ENCODE peak calls at places on chromosomes 4 and X, in seven cellular contexts. N is MM.1S, H is hepatocyte, V is NB4, K is WTC11, U is fibroblast of lung, Z is AG09309. G is an unnamed sample.

GRCh38 chr4:4990857-4991540 is 28.3 kb downstream of the CYTL1 start:
- DNase-seq in H (peak; percentile 68), K (no peak), V (peak; percentile 19), Z (peak; percentile 69), N (no peak), U (peak; percentile 85), G (no peak)

GRCh38 chr4:24321151-24321550 is 263.2 kb downstream of the DHX15 start:
- DNase-seq in K (no peak), H (no peak), N (no peak), Z (peak; percentile 52), V (no peak), U (peak; percentile 91), G (no peak)

GRCh38 chr4:23333946-23334878 is 555.6 kb downstream of the PPARGC1A start:
- DNase-seq in Z (no peak), K (peak; percentile 14), U (peak; percentile 99), V (peak; percentile 98), N (peak; percentile 97), H (peak; percentile 26), G (no peak)

GRCh38 chr4:78846258-78846657 is 70.1 kb downstream of the BMP2K start:
- DNase-seq in V (no peak), N (no peak), H (no peak), Z (no peak), K (no peak), U (no peak), G (no peak)

GRCh38 chr4:144809056-144809640 is 163.2 kb downstream of the HHIP start:
- DNase-seq in N (no peak), U (no peak), Z (no peak), H (no peak), V (no peak), K (no peak), G (no peak)

GRCh38 chrX:153533041-153533565 is 15.7 kb downstream of the ATP2B3 start:
- DNase-seq in K (no peak), H (no peak), U (peak; percentile 40), N (no peak), Z (no peak), V (no peak), G (no peak)

GRCh38 chr4:187887886-187888285 is 107.7 kb upstream of the ZFP42 start:
- DNase-seq in Z (no peak), K (no peak), N (no peak), V (no peak), H (no peak), U (no peak), G (no peak)

GRCh38 chrX:38224160-38224559 is 3.5 kb upstream of the SRPX start:
- DNase-seq in U (no peak), H (no peak), N (no peak), Z (no peak), K (no peak), V (no peak), G (no peak)

GRCh38 chrX:110569506-110569905 is 210.9 kb downstream of the RTL9 start:
- DNase-seq in N (no peak), K (no peak), Z (peak; percentile 20), V (no peak), H (no peak), U (peak; percentile 73), G (no peak)

GRCh38 chr4:15325987-15326386 is 101.8 kb upstream of the C1QTNF7 start:
- DNase-seq in H (no peak), V (no peak), K (no peak), N (no peak), U (no peak), Z (no peak), G (no peak)

GRCh38 chrX:55127692-55128091 is 38.9 kb downstream of the PAGE2 start:
- DNase-seq in Z (no peak), V (peak; percentile 75), H (no peak), N (no peak), U (no peak), K (no peak), G (no peak)

DNA sequence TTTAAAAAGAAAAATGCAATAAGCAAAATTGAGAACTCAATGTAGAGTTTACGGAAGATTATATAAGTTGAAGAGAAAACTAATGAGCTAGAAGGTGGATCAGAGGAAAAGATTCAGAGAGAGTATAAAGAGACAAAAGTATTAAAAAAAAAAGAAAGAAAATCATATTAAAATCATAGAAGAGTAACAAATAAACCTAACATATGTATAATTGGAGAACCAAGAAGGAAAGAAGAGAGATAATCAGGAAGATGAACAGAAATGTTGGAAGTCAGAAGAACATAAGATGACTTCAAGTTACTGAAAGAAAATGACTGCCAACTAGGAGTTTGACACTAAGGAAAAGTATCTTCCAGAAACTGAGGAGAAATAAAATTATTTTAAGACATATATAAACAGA is 34.3 kb upstream of the ANTXR2 start:
- DNase-seq in K (no peak), Z (no peak), H (no peak), N (no peak), U (no peak), V (no peak), G (no peak)
- TF ChIP-seq CTCF in K (no peak), Z (no peak), H (no peak), N (no peak), U (no peak), V (no peak), G (no peak)

DNA sequence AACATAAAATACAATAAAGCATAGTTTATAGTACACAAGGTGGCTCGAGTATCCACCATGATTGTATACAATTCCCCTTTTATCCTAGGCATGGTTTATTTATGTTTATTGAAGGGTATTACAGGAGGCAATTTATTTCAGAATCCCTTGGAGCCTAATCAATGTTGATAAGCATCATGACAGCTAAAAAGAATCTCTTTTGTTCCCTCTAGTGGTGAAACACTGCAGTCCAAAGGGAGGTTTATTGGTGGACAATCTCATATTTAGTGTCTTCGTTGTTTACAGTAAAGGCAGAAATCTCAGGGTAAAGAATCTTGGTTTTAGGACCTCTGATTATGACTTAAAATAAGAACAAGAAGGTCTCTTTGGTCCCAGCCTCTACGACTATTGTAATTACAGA is 1712.5 kb downstream of the C4orf33 start:
- DNase-seq in N (peak; percentile 61), U (peak; percentile 1), V (peak; percentile 20), Z (no peak), K (no peak), H (no peak), G (no peak)
- TF ChIP-seq CTCF in N (peak; percentile 83), U (peak; percentile 59), V (peak; percentile 40), Z (no peak), K (no peak), H (peak; percentile 57), G (peak; percentile 63)

DNA sequence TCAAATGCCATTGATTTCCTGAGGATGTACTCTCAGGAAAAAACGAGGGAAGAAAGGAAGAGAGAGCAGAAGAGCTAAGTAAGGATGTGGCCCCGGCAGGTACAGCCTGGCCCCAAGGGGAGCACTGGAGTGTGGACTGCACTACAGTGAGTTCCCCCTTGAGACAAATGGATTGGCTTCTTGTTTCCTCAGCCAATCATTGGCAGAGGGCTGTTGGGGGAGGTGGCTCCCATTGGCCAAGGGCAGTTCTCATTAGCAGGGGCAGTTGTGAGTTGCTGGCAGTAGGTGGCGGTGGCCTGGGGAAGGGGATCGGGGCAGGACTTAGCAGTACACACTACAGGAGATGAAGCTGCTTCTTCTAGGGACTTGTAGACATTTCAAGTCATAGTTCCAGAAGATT is 24.1 kb upstream of the OCIAD2 start:
- DNase-seq in Z (no peak), K (no peak), H (no peak), V (peak; percentile 20), U (no peak), N (no peak), G (no peak)
- TF ChIP-seq CTCF in Z (no peak), K (no peak), H (no peak), V (no peak), U (no peak), N (no peak), G (no peak)

DNA sequence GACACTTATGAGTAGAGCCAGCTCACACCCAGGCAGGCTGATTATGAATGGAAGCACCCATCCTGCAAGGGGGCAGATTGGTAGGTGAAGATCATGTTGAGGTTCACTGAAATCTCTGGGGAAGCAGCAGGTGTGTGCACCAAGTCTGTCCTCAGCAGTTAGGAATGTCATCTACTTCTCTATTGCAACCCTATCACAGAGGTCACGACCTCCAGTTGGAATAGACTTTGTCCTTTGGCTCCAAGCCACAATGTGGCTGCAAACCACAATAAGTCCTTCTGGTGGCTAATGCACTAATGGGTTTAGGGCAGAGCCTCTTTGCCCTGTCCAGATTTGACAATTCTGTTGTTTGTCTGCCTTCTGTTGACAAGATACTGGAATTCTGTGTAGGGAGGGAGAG is 1056.7 kb downstream of the PCDH19 start:
- DNase-seq in H (peak; percentile 23), K (no peak), N (no peak), V (no peak), U (no peak), Z (no peak), G (no peak)
- TF ChIP-seq CTCF in H (no peak), K (no peak), N (no peak), V (no peak), U (no peak), Z (no peak), G (no peak)

G was measured in nephron progenitor cell.